ENCODE peak calls at places on chromosomes 5 and 9, in seven cellular contexts. E is hepatocyte, Y is heart left ventricle, K is stomach, O is neural progenitor cell, P is adrenal gland, V is lung. D is an unnamed sample. For H3K27me3, the result is how much of the 10 kb centered on the place peaks cover.

GRCh38 chr5:60026174-60026573 is 132.6 kb upstream of the PDE4D start:
- DNase-seq in Y (no peak), V (no peak), P (no peak), O (no peak), E (no peak), K (no peak), D (no peak)

GRCh38 chr9:6467006-6467625 is 54.1 kb downstream of the UHRF2 start:
- DNase-seq in K (no peak), O (no peak), V (no peak), Y (no peak), P (no peak), E (no peak), D (no peak)

GRCh38 chr9:85541876-85542275 is 199.9 kb downstream of the AGTPBP1 start:
- DNase-seq in Y (no peak), K (no peak), P (no peak), V (no peak), O (no peak), E (no peak), D (no peak)

GRCh38 chr9:19946446-19947109 is 157.7 kb upstream of the SLC24A2 start:
- DNase-seq in P (no peak), Y (no peak), K (no peak), V (no peak), E (peak), O (peak), D (no peak)

GRCh38 chr9:115891929-115892328 is 261.7 kb upstream of the PAPPA start:
- DNase-seq in K (no peak), O (no peak), P (no peak), Y (no peak), V (no peak), E (no peak), D (no peak)

GRCh38 chr5:95471922-95472321 is 80.8 kb downstream of the FAM81B start:
- DNase-seq in K (no peak), O (no peak), Y (no peak), P (no peak), V (no peak), E (no peak), D (no peak)

GRCh38 chr9:133619791-133620190 is 10.6 kb upstream of the FAM163B start:
- DNase-seq in E (no peak), P (no peak), Y (no peak), V (no peak), O (no peak), K (no peak), D (peak)

GRCh38 chr9:121598167-121599000 is 53.0 kb upstream of the DAB2IP start:
- DNase-seq in Y (peak), K (peak), O (peak), P (peak), E (peak), V (peak), D (peak)

GRCh38 chr5:1835431-1835830 is 34.2 kb downstream of the NDUFS6 start:
- DNase-seq in E (no peak), V (no peak), O (no peak), K (no peak), Y (no peak), P (no peak), D (no peak)

GRCh38 chr9:137034709-137035506 is 3.0 kb upstream of the FUT7 start:
- DNase-seq in K (peak), Y (peak), V (peak), E (peak), O (peak), P (peak), D (peak)

GRCh38 chr9:35728041-35728971 is 3.7 kb downstream of the TLN1 start:
- DNase-seq in O (peak), Y (peak), E (peak), V (peak), P (peak), K (peak), D (peak)

GRCh38 chr5:172110260-172110815 is 77.7 kb downstream of the STK10 start:
- DNase-seq in O (no peak), P (no peak), E (no peak), V (no peak), Y (no peak), K (no peak), D (no peak)

GRCh38 chr9:136754059-136754572 is 3.9 kb downstream of the LCN8 start:
- DNase-seq in O (no peak), Y (no peak), P (no peak), V (no peak), K (no peak), E (no peak), D (no peak)

GRCh38 chr5:14006823-14007510 is 62.5 kb upstream of the DNAH5 start:
- DNase-seq in Y (no peak), K (no peak), E (no peak), V (no peak), P (no peak), O (no peak), D (no peak)

GRCh38 chr9:120353501-120353900 is 226.5 kb downstream of the CDK5RAP2 start:
- DNase-seq in P (peak), V (no peak), E (peak), O (no peak), Y (no peak), K (no peak), D (no peak)

GRCh38 chr5:167652690-167653089 is 638.8 kb upstream of the WWC1 start:
- DNase-seq in V (no peak), K (no peak), E (no peak), Y (no peak), P (no peak), O (no peak), D (no peak)

GRCh38 chr9:101536938-101537337 is 3.3 kb downstream of the RNF20 start:
- DNase-seq in V (no peak), E (peak), P (no peak), Y (no peak), O (peak), K (no peak), D (no peak)

GRCh38 chr5:38466444-38467189 is 89.8 kb downstream of the LIFR start:
- DNase-seq in P (peak), Y (peak), K (peak), O (no peak), E (no peak), V (peak), D (no peak)

GRCh38 chr5:38468202-38468656 is 88.2 kb downstream of the LIFR start:
- DNase-seq in O (no peak), Y (no peak), V (no peak), K (no peak), P (no peak), E (no peak), D (no peak)

GRCh38 chr5:38469707-38470267 is 86.7 kb downstream of the LIFR start:
- DNase-seq in K (no peak), P (no peak), O (no peak), Y (no peak), V (no peak), E (no peak), D (no peak)

GRCh38 chr5:38467353-38468040 is 88.9 kb downstream of the LIFR start:
- DNase-seq in K (peak), O (peak), E (no peak), P (peak), V (no peak), Y (peak), D (no peak)

DNA sequence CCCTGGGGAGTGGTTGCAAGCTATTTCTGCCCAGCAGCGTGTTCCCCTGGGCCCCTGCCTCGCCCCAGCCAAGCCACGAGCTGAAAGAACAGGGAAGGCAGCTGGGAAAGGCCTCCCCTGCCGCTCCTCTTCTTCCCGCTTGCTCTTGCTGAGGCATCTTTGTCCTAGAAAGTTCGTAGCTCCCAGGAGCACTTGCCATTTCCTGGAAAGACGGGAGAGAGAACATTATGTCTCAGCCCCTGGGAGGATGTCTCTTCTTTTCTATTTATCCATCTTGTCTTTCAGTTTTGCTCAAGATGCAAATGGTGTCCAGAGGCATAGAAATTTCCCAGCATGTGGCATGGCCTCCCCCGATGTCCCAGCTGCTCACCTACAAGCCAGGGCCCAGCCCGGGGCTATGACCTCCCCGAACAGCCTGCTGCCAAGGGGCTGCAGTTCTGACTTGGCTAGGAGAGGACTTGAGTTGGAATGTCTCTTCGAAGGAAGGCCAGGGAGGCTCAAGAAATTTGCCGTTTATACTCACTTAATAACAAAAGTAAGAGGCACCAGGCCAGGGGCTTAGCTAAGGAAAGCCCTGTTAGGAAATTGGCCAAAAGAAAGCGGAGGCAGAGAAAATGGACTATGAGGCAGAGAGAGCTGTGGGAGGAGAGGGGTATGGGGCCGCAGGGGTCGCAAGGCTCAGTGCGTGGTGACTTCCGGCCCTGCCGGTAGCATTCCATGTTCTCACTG is 87.3 kb downstream of the LIFR start:
- DNase-seq in Y (peak), K (no peak), E (no peak), P (peak), O (no peak), V (no peak), D (no peak)
- H3K27ac ChIP-seq in Y (peak), K (peak), E (peak), P (peak), O (no peak), V (peak), D (no peak)

GRCh38 chr5:176769911-176770310 is 40.4 kb upstream of the UNC5A start:
- DNase-seq in E (no peak), P (no peak), K (no peak), O (no peak), V (no peak), Y (no peak), D (no peak)
- H3K27me3 ChIP-seq in E (under half), P (under half), K (under half), O (under half), V (under half), Y (under half), D (under half)

GRCh38 chr5:93078082-93079038 is 502.7 kb downstream of the NR2F1-AS1 start:
- DNase-seq in K (peak), Y (peak), E (peak), O (no peak), V (peak), P (peak), D (peak)
- H3K4me3 ChIP-seq in K (no peak), Y (no peak), E (no peak), O (no peak), V (no peak), P (no peak), D (no peak)

DNA sequence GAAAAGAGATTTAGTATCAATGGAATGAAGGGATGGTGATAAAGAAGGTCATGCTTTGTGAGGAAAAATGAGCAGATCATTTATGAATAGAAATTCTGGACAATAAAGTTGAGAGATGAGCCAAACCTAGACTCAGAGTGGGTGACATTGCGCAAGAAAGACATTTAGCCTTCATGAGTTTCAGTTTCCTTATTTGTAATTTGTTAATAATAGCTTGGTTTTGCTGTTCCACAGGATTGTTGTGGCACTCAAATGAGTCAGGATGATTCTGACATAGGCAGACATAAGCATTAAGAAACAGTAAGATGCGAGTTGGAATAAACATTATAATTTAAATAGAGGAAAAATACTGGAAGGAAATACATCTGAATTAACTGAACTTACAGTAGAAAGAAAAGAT is 34.8 kb downstream of the ITGA2 start:
- DNase-seq in Y (no peak), O (no peak), V (no peak), K (no peak), P (peak), E (no peak), D (peak)
- H3K27ac ChIP-seq in Y (no peak), O (no peak), V (no peak), K (no peak), P (peak), E (no peak), D (no peak)

DNA sequence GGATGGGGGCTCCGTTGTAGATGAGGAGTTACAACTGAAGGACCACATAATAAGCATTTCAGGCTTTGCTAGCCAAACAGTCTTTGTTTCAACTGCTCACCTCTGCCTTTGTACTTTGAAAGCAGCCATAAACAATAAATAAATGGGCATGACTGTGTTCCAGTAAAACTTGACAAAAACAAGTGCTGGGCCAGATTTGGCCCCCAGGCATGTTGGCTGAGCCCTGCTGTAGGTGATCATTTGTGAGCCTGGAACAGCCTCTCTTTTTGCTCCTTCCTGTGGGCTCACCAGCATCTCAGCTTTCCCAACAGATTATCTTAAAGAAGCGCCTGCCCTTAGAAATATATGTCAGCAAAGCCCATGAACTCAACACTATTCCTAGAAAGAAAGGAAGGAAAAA is 149.4 kb downstream of the GOLPH3 start:
- DNase-seq in Y (no peak), E (no peak), O (no peak), V (no peak), K (no peak), P (no peak), D (no peak)
- H3K27me3 ChIP-seq in Y (under half), E (under half), O (under half), V (under half), K (under half), P (under half), D (under half)

DNA sequence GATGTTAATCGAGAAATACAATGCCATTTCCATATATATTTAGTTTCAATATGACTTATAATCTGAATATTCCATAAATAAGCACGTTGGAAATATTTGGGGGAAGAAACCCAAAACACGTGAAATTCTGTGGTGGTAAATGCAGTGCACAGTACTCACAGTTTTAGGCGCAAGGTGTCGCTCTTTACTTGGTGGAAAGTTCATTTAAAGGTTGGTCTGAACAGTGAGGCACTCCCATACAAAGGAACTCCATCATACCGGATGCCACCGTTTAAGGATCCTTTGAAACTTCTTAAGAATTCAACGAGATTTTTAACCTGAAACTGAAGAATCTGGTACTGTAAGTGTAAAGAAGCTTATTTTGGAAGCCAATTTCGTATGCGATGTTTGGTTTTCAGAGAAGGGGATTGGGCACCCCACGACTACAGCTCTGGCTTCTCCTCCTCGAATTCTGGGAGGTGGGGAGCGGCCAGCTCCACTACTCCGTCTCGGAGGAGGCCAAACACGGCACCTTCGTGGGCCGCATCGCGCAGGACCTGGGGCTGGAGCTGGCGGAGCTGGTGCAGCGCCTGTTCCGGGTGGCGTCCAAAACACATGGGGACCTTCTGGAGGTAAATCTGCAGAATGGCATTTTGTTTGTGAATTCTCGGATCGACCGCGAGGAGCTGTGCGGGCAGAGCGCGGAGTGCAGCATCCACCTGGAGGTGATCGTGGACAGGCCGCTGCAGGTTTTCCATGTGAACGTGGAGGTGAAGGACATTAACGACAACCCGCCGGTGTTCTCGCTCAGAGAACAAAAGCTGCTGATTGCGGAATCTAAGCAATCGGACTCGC is at the start of gene PCDHA11:
- DNase-seq in K (no peak), P (no peak), O (peak), E (no peak), Y (no peak), V (no peak), D (no peak)
- H3K4me3 ChIP-seq in K (no peak), P (no peak), O (peak), E (no peak), Y (no peak), V (no peak), D (no peak)

DNA sequence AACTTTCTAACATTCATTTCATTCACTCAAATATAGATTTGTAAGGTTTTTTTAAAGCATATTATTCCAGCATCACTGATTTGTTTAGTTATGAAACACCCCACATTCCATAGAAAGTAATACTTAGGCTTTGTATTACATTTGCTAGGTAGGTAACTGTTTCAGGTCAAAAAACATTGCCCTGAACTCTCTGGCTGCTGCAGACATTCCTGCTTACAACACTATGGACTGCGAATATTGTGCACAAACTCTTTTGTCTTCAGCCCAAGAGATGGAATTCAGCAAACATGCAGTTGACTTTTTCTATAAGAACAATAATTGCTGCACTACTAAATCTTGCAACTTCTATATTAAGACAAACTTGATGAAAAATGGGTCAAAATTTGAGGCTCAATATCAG is 301.0 kb downstream of the ARL15 start:
- DNase-seq in E (no peak), Y (no peak), V (no peak), P (no peak), O (peak), K (no peak), D (no peak)
- H3K27ac ChIP-seq in E (no peak), Y (no peak), V (no peak), P (no peak), O (peak), K (no peak), D (no peak)

GRCh38 chr9:37026936-37027581 is 7.0 kb downstream of the PAX5 start:
- DNase-seq in P (no peak), O (peak), V (no peak), Y (no peak), K (no peak), E (no peak), D (no peak)
- H3K27me3 ChIP-seq in P (half or more), O (half or more), V (under half), Y (half or more), K (half or more), E (half or more), D (half or more)

D was measured in small intestine.